ENCODE peak calls at places on chromosome 7, in seven cellular contexts. O is H1, F is GM12892, T is HepG2, A is SK-N-SH, D is K562, E is GM12878. Y is an unnamed sample.

GRCh38 chr7:36652431-36652830 is 71.9 kb downstream of the AOAH start:
- DNase-seq in E (no peak), T (no peak), O (no peak), A (no peak), F (no peak), D (no peak), Y (no peak)

GRCh38 chr7:107922891-107923290 is 31.9 kb downstream of the DLD start:
- DNase-seq in D (no peak), O (no peak), T (no peak), A (no peak), E (no peak), F (no peak), Y (no peak)

GRCh38 chr7:100952641-100953040 is 3.3 kb downstream of the MUC3A start:
- DNase-seq in D (peak; percentile 10), O (no peak), E (no peak), A (no peak), T (no peak), F (no peak), Y (no peak)

GRCh38 chr7:106056513-106057203 is 55.5 kb downstream of the SYPL1 start:
- DNase-seq in O (peak; percentile 71), F (peak; percentile 49), D (peak; percentile 89), E (no peak), A (peak; percentile 88), T (peak; percentile 62), Y (peak; percentile 53)

GRCh38 chr7:80618105-80618504 is 20.3 kb upstream of the CD36 start:
- DNase-seq in O (no peak), T (no peak), E (no peak), D (no peak), F (no peak), A (no peak), Y (no peak)

GRCh38 chr7:143884978-143885559 is 16.9 kb downstream of the TCAF1 start:
- DNase-seq in E (no peak), A (peak; percentile 97), T (no peak), F (peak; percentile 63), D (peak; percentile 95), O (peak; percentile 88), Y (peak; percentile 72)

GRCh38 chr7:121084748-121085336 is 96.3 kb downstream of the CPED1 start:
- DNase-seq in D (no peak), T (peak; percentile 24), F (no peak), A (peak; percentile 10), E (no peak), O (no peak), Y (no peak)

GRCh38 chr7:99331002-99331401 is 5.3 kb downstream of the ARPC1A start:
- DNase-seq in A (no peak), T (no peak), E (no peak), F (no peak), D (no peak), O (no peak), Y (no peak)

GRCh38 chr7:110861163-110861562 is 229.8 kb upstream of the LRRN3 start:
- DNase-seq in O (no peak), E (no peak), F (no peak), T (no peak), A (no peak), D (no peak), Y (no peak)

GRCh38 chr7:110050831-110051230 is 1040.1 kb upstream of the LRRN3 start:
- DNase-seq in D (no peak), E (no peak), O (no peak), T (no peak), A (peak; percentile 1), F (no peak), Y (no peak)

GRCh38 chr7:102285541-102286236 is 979 bp upstream of the SH2B2 start:
- DNase-seq in O (no peak), E (no peak), D (no peak), F (no peak), T (no peak), A (no peak), Y (no peak)

GRCh38 chr7:54788664-54789063 is 29.7 kb upstream of the SEC61G start:
- DNase-seq in A (peak; percentile 73), E (peak; percentile 13), D (peak; percentile 40), O (no peak), T (peak; percentile 53), F (no peak), Y (peak; percentile 24)

GRCh38 chr7:92255308-92255707 is 9.5 kb downstream of the ANKIB1 start:
- DNase-seq in O (no peak), D (peak; percentile 16), A (no peak), F (no peak), E (no peak), T (no peak), Y (no peak)

GRCh38 chr7:23544913-23545354 is 13.2 kb upstream of the TRA2A start:
- DNase-seq in T (peak; percentile 43), F (no peak), D (peak; percentile 44), E (peak; percentile 46), A (no peak), O (no peak), Y (no peak)

GRCh38 chr7:21169667-21170605 is 257.9 kb upstream of the SP4 start:
- DNase-seq in A (no peak), D (no peak), F (no peak), O (peak; percentile 82), T (no peak), E (no peak), Y (no peak)

GRCh38 chr7:45993621-45994020 is 72.5 kb upstream of the IGFBP3 start:
- DNase-seq in D (no peak), A (no peak), F (no peak), T (no peak), O (no peak), E (no peak), Y (no peak)

GRCh38 chr7:92613720-92614119 is 23.5 kb upstream of the FAM133B start:
- DNase-seq in A (no peak), E (no peak), F (no peak), D (no peak), O (no peak), T (no peak), Y (no peak)

GRCh38 chr7:35430547-35431153 is 176.8 kb upstream of the TBX20 start:
- DNase-seq in F (no peak), D (peak; percentile 49), A (no peak), E (no peak), T (peak; percentile 11), O (peak; percentile 59), Y (no peak)

GRCh38 chr7:117325836-117326235 is 3.0 kb upstream of the WNT2 start:
- DNase-seq in D (no peak), O (no peak), E (no peak), A (no peak), T (no peak), F (no peak), Y (no peak)

GRCh38 chr7:36338256-36338655 is 51.4 kb upstream of the ANLN start:
- DNase-seq in F (no peak), A (no peak), T (no peak), D (no peak), O (no peak), E (no peak), Y (no peak)

GRCh38 chr7:95527033-95527775 is 41.5 kb downstream of the ASB4 start:
- DNase-seq in O (peak; percentile 67), F (no peak), E (no peak), T (peak; percentile 58), D (peak; percentile 74), A (peak; percentile 77), Y (peak; percentile 17)
- TF ChIP-seq TAF1 in O (no peak), F (no peak), E (no peak), T (no peak), D (no peak), A (no peak), Y (no peak)

DNA sequence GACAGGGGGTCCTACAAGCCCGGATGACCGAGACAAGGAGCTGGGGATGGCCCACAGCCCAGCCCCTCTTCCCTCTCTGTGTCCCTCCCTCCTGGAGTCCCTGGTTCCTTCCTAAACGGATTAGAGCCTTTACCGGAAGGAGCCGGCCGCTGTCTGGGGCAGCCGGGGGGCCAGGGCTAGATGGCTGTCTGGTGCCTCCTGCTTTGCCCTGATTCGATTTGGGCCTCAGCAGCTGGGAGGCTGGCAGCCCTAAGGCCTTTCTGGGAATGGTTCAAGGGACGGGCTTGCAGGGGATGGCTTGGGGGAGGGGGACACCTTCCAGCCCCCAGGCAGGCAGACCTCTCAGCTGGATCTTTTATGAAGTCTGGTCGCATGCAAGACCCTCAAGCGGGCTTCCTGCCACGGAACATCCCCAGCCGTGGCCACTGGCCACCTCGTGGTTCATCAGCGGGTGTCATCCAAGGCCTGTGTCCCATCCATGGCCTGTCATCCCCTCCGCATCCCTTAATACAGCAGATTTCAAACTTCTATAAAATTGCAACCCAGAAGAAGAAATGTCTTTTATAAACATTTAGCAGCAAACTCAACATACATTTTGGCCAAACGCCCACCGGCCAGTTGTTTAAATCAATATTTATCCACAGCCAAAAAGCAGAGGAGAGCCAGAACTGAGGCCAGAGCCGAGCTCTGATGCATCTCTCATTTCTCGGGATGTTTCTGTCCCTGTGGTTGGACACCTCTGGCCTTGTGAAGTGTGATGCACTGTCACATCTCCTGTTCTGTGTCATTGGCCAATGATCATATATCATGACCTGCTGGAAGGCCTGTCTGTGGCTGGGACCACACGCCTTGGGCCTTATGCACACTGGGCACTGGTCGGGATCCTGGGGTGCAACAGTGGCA is 52.0 kb downstream of the GTF2IRD1 start:
- DNase-seq in F (no peak), E (no peak), T (no peak), A (peak; percentile 97), O (no peak), D (no peak), Y (no peak)
- TF ChIP-seq TAF1 in F (no peak), E (no peak), T (no peak), A (no peak), O (no peak), D (no peak), Y (no peak)

DNA sequence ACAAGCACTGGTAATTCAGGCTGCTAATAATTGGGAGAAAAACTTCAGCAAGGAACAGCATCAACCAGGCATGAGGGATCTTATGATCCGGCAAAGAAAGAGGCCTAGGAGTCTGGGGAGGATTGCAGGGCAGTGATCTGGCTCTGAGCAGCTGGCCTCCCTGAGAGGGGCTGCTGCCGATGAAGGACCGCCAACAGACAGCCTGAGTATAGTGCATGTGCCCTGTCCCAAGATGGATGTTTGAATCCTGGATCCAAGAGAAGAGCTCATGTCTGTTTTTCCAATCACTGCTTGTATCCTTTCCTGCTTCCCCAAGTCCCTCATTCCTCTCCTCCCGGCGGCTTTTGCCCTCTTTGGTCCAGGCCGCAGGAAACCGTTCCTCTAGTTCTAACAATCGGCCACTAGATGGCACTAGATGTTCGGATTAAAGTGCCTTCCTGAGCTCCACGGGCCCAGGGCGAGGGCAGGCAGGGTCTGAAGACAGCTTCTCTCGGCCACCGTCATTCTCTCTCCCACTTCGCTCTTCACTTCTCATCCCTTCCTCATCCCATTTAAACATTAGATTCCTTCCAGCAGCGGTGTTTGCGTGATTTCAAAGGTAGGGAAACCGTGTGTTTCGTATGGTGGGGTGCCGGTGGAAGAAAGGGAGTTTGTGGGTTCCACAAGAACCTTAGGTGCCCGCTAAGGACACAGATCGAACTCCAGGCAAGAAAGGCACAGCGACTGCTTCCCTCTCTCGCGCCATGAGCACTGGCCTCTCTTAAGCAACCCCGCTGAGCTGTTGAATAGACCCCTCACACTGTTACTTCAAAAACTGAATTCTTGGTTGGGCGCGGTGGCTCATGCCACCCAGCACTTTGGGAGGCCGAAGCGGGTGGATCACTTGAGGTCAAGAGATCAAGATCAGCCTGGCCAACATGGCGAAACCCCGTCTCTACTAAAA is 82.4 kb downstream of the ADCYAP1R1 start:
- DNase-seq in T (peak; percentile 58), O (peak; percentile 84), D (peak; percentile 74), E (no peak), F (peak; percentile 37), A (peak; percentile 86), Y (peak; percentile 50)
- TF ChIP-seq TAF1 in T (no peak), O (no peak), D (no peak), E (no peak), F (no peak), A (no peak), Y (no peak)

DNA sequence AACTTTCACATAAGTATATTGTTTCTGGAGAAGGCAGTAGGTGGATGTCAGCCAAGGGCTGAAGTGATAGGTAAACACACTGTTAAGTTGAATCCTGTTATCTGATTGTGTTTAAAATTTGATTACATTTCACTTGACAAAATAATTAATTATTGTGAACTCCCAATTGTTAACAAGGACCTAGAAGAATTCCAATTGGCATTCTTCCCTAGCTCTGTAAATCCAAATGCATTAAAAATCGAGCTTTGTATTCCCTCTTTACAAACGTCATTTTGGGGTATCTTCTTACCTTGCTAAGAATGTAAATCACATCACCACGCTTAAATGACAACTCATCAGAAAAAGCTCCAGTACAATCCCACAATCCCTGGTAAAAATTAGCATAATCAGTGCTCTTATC is 179.9 kb downstream of the SKAP2 start:
- DNase-seq in O (no peak), F (no peak), A (no peak), E (no peak), T (no peak), D (no peak), Y (no peak)
- TF ChIP-seq TAF1 in O (no peak), F (no peak), A (no peak), E (no peak), T (no peak), D (no peak), Y (no peak)

Y was measured in GM12891.